ENCODE peak calls at places on chromosomes 16 and 17, in seven cellular contexts. D is cardiac muscle cell; F is AG04449; E is ELR; Q is GM12865; S is activated CD8-positive, alpha-beta T cell treated with anti-CD3 and anti-CD28 coated beads for 36 hours; O is heart left ventricle. H is an unnamed sample.

GRCh38 chr17:77693776-77694175 is 264.7 kb upstream of the TNRC6C start:
- DNase-seq in D (no peak), F (no peak), E (no peak), Q (no peak), S (no peak), O (no peak), H (no peak)

GRCh38 chr16:80463303-80463702 is 77.5 kb upstream of the DYNLRB2 start:
- DNase-seq in D (no peak), F (no peak), E (no peak), Q (no peak), S (no peak), O (no peak), H (no peak)

GRCh38 chr17:77501101-77501566 is 360.4 kb downstream of the SEC14L1 start:
- DNase-seq in D (peak; percentile 35), F (no peak), E (peak; percentile 61), Q (peak; percentile 41), S (peak; percentile 68), O (peak; percentile 22), H (peak; percentile 64)

GRCh38 chr17:7997186-7997585 is 5.2 kb upstream of the GUCY2D start:
- DNase-seq in D (peak; percentile 60), F (no peak), E (peak; percentile 55), Q (peak; percentile 49), S (peak; percentile 74), O (peak; percentile 69), H (peak; percentile 61)

GRCh38 chr16:966505-966904 is 4.3 kb downstream of the LMF1 start:
- DNase-seq in D (no peak), F (no peak), E (no peak), Q (no peak), S (no peak), O (no peak), H (no peak)

GRCh38 chr17:43591750-43592562 is 45.8 kb upstream of the ETV4 start:
- DNase-seq in D (peak; percentile 90), F (no peak), E (peak; percentile 92), Q (peak; percentile 20), S (no peak), O (peak; percentile 86), H (no peak)

GRCh38 chr17:16120937-16121336 is 94.4 kb downstream of the NCOR1 start:
- DNase-seq in D (no peak), F (no peak), E (no peak), Q (no peak), S (no peak), O (no peak), H (no peak)

GRCh38 chr16:69283851-69284250 is 27.3 kb upstream of the VPS4A start:
- DNase-seq in D (no peak), F (no peak), E (no peak), Q (no peak), S (no peak), O (no peak), H (no peak)

GRCh38 chr17:50871369-50871768 is 5.2 kb upstream of the TOB1 start:
- DNase-seq in D (no peak), F (no peak), E (no peak), Q (peak; percentile 39), S (peak; percentile 77), O (no peak), H (no peak)

GRCh38 chr16:8866118-8866883 is 2.5 kb downstream of the CARHSP1 start:
- DNase-seq in D (peak; percentile 77), F (no peak), E (no peak), Q (no peak), S (no peak), O (peak; percentile 77), H (no peak)

GRCh38 chr17:27529230-27529796 is 73.1 kb downstream of the KSR1 start:
- DNase-seq in D (peak; percentile 71), F (no peak), E (no peak), Q (no peak), S (peak; percentile 58), O (no peak), H (no peak)

GRCh38 chr17:75712480-75712879 is 8.8 kb upstream of the ITGB4 start:
- DNase-seq in D (peak; percentile 10), F (no peak), E (peak; percentile 38), Q (no peak), S (no peak), O (no peak), H (no peak)

GRCh38 chr17:43949777-43950176 is 4.0 kb downstream of the PYY start:
- DNase-seq in D (peak; percentile 16), F (no peak), E (no peak), Q (no peak), S (no peak), O (no peak), H (no peak)

GRCh38 chr17:67784364-67785121 is 40.8 kb upstream of the BPTF start:
- DNase-seq in D (no peak), F (no peak), E (no peak), Q (peak; percentile 51), S (no peak), O (no peak), H (no peak)

GRCh38 chr17:44353656-44354331 is 8.7 kb downstream of the GRN start:
- DNase-seq in D (peak; percentile 26), F (no peak), E (peak; percentile 22), Q (no peak), S (no peak), O (no peak), H (no peak)

GRCh38 chr17:82231562-82232321 is 2.9 kb downstream of the SLC16A3 start:
- DNase-seq in D (peak; percentile 92), F (no peak), E (peak; percentile 79), Q (no peak), S (peak; percentile 73), O (peak; percentile 86), H (peak; percentile 42)

GRCh38 chr17:32496348-32497078 is 9.7 kb downstream of the CDK5R1 start:
- DNase-seq in D (peak; percentile 31), F (peak; percentile 45), E (peak; percentile 95), Q (no peak), S (no peak), O (peak; percentile 46), H (no peak)

GRCh38 chr16:75501359-75501758 is 6.1 kb upstream of the CHST6 start:
- DNase-seq in D (no peak), F (no peak), E (no peak), Q (no peak), S (no peak), O (no peak), H (no peak)

GRCh38 chr16:55062446-55062845 is 131.8 kb downstream of the IRX5 start:
- DNase-seq in D (no peak), F (no peak), E (no peak), Q (no peak), S (no peak), O (no peak), H (no peak)

GRCh38 chr16:56041556-56042140 is 149.6 kb upstream of the GNAO1 start:
- DNase-seq in D (no peak), F (no peak), E (peak; percentile 42), Q (peak; percentile 29), S (peak; percentile 42), O (peak; percentile 37), H (peak; percentile 33)

GRCh38 chr16:57736419-57737281 is 1.1 kb downstream of the KATNB1 start:
- DNase-seq in D (peak; percentile 82), F (peak; percentile 40), E (peak; percentile 86), Q (peak; percentile 26), S (peak; percentile 69), O (no peak), H (peak; percentile 55)

GRCh38 chr17:27233059-27233458 is 60.9 kb upstream of the WSB1 start:
- DNase-seq in D (no peak), F (no peak), E (no peak), Q (no peak), S (no peak), O (no peak), H (no peak)

GRCh38 chr16:60214321-60214720 is 1480.2 kb upstream of the GOT2 start:
- DNase-seq in D (no peak), F (no peak), E (no peak), Q (no peak), S (no peak), O (no peak), H (no peak)

GRCh38 chr17:72387487-72387886 is 266.7 kb downstream of the SOX9 start:
- DNase-seq in D (peak; percentile 85), F (no peak), E (peak; percentile 93), Q (no peak), S (no peak), O (no peak), H (no peak)

GRCh38 chr16:2936436-2937011 is 24.8 kb downstream of the FLYWCH1 start:
- DNase-seq in D (no peak), F (no peak), E (no peak), Q (no peak), S (no peak), O (no peak), H (no peak)

GRCh38 chr17:47708864-47709541 is 15.0 kb downstream of the TBKBP1 start:
- DNase-seq in D (peak; percentile 74), F (no peak), E (no peak), Q (no peak), S (no peak), O (peak; percentile 63), H (no peak)

GRCh38 chr16:3654249-3654991 is at the start of gene DNASE1:
- DNase-seq in D (peak; percentile 64), F (no peak), E (peak; percentile 74), Q (peak; percentile 81), S (peak; percentile 78), O (peak; percentile 52), H (peak; percentile 89)

H was measured in NAMALWA.